ENCODE peak calls at places on chromosomes 3 and 15, in seven cellular contexts. O, X, S, Q, N, P and U are unnamed samples.

GRCh38 chr3:190306026-190306425 is 16.2 kb downstream of the CLDN1 start:
- DNase-seq in O (no peak), X (no peak), S (no peak), Q (no peak), N (no peak), P (no peak), U (no peak)

GRCh38 chr3:42376397-42376798 is 34.0 kb downstream of the LYZL4 start:
- DNase-seq in O (peak), X (peak), S (no peak), Q (no peak), N (peak), P (no peak), U (no peak)

GRCh38 chr3:43953814-43954241 is 263.1 kb downstream of the ABHD5 start:
- DNase-seq in O (peak), X (peak), S (no peak), Q (peak), N (peak), P (no peak), U (no peak)

GRCh38 chr3:36060950-36061349 is 319.4 kb upstream of the STAC start:
- DNase-seq in O (peak), X (no peak), S (no peak), Q (no peak), N (no peak), P (no peak), U (no peak)

GRCh38 chr15:41661529-41662225 is 1.5 kb downstream of the MGA start:
- DNase-seq in O (peak), X (peak), S (peak), Q (peak), N (peak), P (peak), U (peak)

GRCh38 chr3:123377173-123377740 is 71.6 kb downstream of the ADCY5 start:
- DNase-seq in O (no peak), X (no peak), S (no peak), Q (no peak), N (no peak), P (peak), U (no peak)

GRCh38 chr15:60973637-60974415 is 255.3 kb downstream of the RORA start:
- DNase-seq in O (peak), X (peak), S (no peak), Q (no peak), N (peak), P (no peak), U (no peak)

GRCh38 chr3:196528639-196529233 is 13.6 kb upstream of the SMCO1 start:
- DNase-seq in O (peak), X (peak), S (peak), Q (peak), N (peak), P (peak), U (peak)

GRCh38 chr3:75192065-75192658 is 472.0 kb upstream of the FRG2C start:
- DNase-seq in O (peak), X (peak), S (peak), Q (peak), N (peak), P (no peak), U (no peak)

GRCh38 chr3:151203053-151203420 is at the start of gene GPR171:
- DNase-seq in O (no peak), X (no peak), S (no peak), Q (no peak), N (no peak), P (no peak), U (no peak)

GRCh38 chr3:138964923-138965322 is 17.9 kb downstream of the FOXL2NB start:
- DNase-seq in O (no peak), X (no peak), S (no peak), Q (no peak), N (no peak), P (no peak), U (no peak)

GRCh38 chr15:60591491-60592385 is 112.8 kb upstream of the ICE2 start:
- DNase-seq in O (no peak), X (no peak), S (peak), Q (peak), N (peak), P (peak), U (peak)

GRCh38 chr3:108728105-108728504 is 29.1 kb downstream of the RETNLB start:
- DNase-seq in O (no peak), X (no peak), S (no peak), Q (no peak), N (no peak), P (no peak), U (no peak)

GRCh38 chr15:38904298-38904697 is 339.7 kb upstream of the RASGRP1 start:
- DNase-seq in O (no peak), X (no peak), S (no peak), Q (no peak), N (no peak), P (no peak), U (no peak)

GRCh38 chr3:122880624-122881023 is 85.8 kb downstream of the SLC49A4 start:
- DNase-seq in O (no peak), X (no peak), S (no peak), Q (no peak), N (no peak), P (no peak), U (no peak)

GRCh38 chr3:40096561-40097506 is 212.7 kb upstream of the EIF1B start:
- DNase-seq in O (peak), X (no peak), S (no peak), Q (no peak), N (no peak), P (peak), U (no peak)

GRCh38 chr15:41894791-41895463 is 1.1 kb upstream of the SPTBN5 start:
- DNase-seq in O (peak), X (peak), S (no peak), Q (no peak), N (peak), P (peak), U (peak)

GRCh38 chr15:37698679-37699078 is 235.8 kb upstream of the TMCO5A start:
- DNase-seq in O (peak), X (peak), S (no peak), Q (no peak), N (peak), P (no peak), U (no peak)

GRCh38 chr3:27914199-27914598 is 192.1 kb upstream of the EOMES start:
- DNase-seq in O (peak), X (peak), S (no peak), Q (no peak), N (peak), P (no peak), U (no peak)

GRCh38 chr15:62119224-62119925 is 45.7 kb downstream of the C2CD4B start:
- DNase-seq in O (peak), X (peak), S (no peak), Q (no peak), N (peak), P (no peak), U (no peak)

GRCh38 chr3:70108072-70108471 is 108.5 kb downstream of the SAMMSON start:
- DNase-seq in O (peak), X (peak), S (peak), Q (peak), N (peak), P (no peak), U (no peak)

GRCh38 chr3:188064831-188065493 is 89.0 kb upstream of the LPP start:
- DNase-seq in O (no peak), X (peak), S (no peak), Q (no peak), N (peak), P (no peak), U (no peak)

GRCh38 chr3:184748219-184749135 is 36.6 kb upstream of the MAGEF1 start:
- DNase-seq in O (peak), X (peak), S (no peak), Q (no peak), N (peak), P (peak), U (no peak)
- TF ChIP-seq CTCF in O (peak), X (peak), S (peak), Q (peak), N (peak), P (no peak), U (no peak)

GRCh38 chr3:53939081-53939582 is 47.5 kb upstream of the SELENOK start:
- DNase-seq in O (no peak), X (no peak), S (no peak), Q (peak), N (no peak), P (no peak), U (no peak)

GRCh38 chr3:53941174-53941573 is 49.5 kb upstream of the SELENOK start:
- DNase-seq in O (peak), X (peak), S (no peak), Q (no peak), N (peak), P (no peak), U (no peak)

GRCh38 chr3:53944019-53944418 is 52.4 kb upstream of the SELENOK start:
- DNase-seq in O (no peak), X (no peak), S (no peak), Q (no peak), N (no peak), P (no peak), U (no peak)

GRCh38 chr3:53940651-53941050 is 49.0 kb upstream of the SELENOK start:
- DNase-seq in O (no peak), X (no peak), S (no peak), Q (no peak), N (peak), P (no peak), U (no peak)

GRCh38 chr3:53941945-53942344 is 50.3 kb upstream of the SELENOK start:
- DNase-seq in O (no peak), X (no peak), S (no peak), Q (no peak), N (peak), P (no peak), U (no peak)
- TF ChIP-seq CTCF in O (no peak), X (no peak), S (no peak), Q (peak), N (no peak), P (no peak), U (no peak)

DNA sequence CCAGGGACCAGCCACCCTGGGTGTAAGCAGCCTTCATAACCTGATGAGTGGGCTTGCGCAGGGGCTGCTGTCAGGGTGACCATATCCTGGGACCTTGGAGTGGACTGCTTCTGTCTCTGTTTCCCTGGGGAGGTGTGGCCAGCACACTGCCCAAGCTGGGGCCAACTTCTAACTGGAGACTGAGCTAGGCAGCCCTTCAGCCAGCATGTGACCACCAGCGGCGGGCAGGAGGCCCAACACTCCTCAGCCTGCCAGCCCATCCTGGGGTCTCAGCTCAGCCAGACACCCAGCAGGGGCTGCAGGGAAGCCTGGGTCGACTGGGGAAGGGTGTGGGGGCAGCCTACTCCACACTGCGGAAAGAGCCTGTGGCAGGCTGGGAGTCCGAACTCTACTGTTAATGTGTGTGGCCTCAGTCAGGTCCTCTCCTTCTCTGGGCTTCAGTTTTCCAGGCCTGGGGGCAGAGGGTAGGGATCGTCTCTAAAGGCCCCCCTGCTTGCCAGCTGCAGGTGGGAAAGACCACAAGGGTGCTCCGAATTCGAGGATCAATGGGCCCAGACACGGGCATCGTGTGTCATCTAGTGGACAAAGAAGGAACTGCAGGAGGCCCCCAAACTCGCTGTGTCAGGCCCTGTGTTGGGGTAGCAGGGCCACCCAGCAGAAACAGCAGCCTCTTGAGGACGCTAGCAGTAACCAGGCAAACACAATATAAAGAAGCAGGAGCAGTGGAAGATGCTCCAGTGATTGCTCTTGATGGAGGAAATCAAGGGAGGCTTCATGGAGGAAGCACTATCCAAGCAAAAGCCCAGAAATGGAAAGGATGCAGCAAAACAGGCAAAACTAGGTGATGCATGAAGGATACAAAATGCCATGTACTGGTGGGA is 2.0 kb upstream of the SEMA3G start:
- DNase-seq in O (peak), X (peak), S (peak), Q (peak), N (peak), P (peak), U (peak)
- TF ChIP-seq CTCF in O (peak), X (peak), S (peak), Q (peak), N (peak), P (peak), U (peak)

DNA sequence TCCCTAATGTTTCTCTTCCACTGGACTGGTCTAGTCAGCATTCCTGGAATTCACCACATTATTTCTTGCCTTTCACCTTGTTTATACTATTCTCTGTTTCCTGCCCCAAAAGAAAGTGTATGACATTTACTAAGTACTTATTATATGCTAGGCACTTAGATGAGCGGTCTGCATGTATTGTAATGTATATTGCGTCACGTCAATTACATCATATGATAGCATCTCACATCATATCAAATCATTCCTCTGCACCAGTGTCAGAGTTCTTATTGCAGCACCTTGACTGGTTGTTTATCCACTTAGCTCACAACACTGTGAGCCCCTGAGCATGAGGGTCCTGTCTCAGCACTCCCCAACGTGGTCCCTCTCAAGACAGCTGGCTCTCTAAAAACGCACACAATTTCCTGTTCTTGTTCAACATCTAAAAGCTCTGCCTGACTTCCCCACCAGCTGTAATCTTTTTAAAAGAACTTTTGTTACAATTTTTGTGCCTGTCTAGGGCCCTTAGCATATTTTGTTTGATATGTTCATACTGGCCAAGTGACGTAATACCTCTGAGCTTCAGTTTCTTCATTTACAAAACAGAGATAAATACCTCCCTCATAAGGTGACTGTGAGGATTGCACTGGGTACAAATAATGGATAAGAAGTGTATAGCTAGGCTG is 58.8 kb downstream of the ARHGAP31 start:
- DNase-seq in O (peak), X (peak), S (no peak), Q (no peak), N (peak), P (no peak), U (no peak)
- TF ChIP-seq CTCF in O (peak), X (peak), S (no peak), Q (no peak), N (peak), P (no peak), U (no peak)

GRCh38 chr3:169044341-169045113 is 619.0 kb downstream of the MECOM start:
- DNase-seq in O (peak), X (peak), S (no peak), Q (no peak), N (peak), P (no peak), U (no peak)

DNA sequence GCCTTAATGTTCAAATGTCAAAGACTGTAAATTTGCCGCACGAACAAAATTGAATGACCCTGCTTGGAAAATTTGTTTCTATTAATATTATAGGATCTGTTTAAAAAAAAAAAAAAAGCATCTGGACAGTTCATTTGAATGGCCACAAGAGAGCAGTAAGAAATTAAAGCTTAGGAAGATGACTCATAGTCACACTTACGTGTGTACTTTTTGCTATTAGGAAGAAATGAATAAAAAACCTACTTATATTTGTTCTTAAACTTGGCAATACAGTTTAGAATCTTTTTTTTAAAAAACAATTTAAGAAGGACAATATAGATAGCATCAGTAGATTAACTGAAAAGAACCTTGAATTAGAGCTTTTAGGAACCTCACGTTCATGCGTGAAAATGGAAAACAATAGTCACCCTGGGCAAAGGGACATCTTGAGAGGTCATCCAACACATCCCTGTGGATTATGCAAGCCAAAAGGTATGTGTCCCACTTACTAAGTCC is 621.8 kb downstream of the MECOM start:
- DNase-seq in O (peak), X (peak), S (no peak), Q (no peak), N (peak), P (no peak), U (no peak)
- TF ChIP-seq CTCF in O (peak), X (peak), S (peak), Q (peak), N (peak), P (peak), U (no peak)

DNA sequence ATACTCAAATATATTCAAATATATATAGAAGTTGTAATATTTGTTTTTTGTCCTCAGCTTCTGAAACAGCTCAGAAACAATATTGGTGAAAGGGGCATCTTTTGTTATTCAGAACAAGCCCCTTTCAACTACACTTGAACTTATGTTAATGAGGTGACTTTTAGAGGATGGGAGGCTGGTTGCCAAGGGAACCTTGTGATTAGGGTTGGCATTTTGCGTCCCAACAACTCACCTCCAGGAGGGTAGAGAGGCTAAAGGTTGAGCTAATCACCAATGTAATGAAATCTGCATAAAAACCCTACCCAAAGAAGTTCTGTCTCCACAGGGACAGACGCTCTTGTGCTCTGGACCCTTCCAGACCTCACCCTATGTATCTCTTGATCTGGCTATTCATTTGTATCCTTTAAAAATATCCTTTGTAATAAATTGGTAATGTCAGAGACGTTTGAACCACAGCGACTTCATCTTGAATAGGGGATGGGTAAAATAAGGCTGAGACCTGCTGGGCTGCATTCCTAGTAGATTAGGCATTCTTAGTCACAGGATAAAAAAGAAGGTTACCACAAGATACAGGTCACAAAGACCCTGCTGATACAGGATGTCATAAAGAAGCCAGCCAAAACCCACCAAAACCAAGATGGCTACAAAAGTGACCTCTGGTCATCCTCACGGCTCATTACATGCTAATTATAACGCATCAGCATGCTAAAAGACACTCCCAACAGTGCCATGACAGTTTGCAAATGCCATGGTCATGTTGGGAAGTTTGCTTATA is 111.1 kb downstream of the FMN1 start:
- DNase-seq in O (peak), X (peak), S (no peak), Q (no peak), N (no peak), P (no peak), U (no peak)
- TF ChIP-seq CTCF in O (no peak), X (no peak), S (no peak), Q (no peak), N (no peak), P (no peak), U (no peak)

GRCh38 chr3:34357461-34357860 is 559.0 kb downstream of the PDCD6IP start:
- DNase-seq in O (no peak), X (no peak), S (no peak), Q (no peak), N (no peak), P (no peak), U (no peak)
- TF ChIP-seq CTCF in O (no peak), X (no peak), S (no peak), Q (no peak), N (no peak), P (no peak), U (no peak)

DNA sequence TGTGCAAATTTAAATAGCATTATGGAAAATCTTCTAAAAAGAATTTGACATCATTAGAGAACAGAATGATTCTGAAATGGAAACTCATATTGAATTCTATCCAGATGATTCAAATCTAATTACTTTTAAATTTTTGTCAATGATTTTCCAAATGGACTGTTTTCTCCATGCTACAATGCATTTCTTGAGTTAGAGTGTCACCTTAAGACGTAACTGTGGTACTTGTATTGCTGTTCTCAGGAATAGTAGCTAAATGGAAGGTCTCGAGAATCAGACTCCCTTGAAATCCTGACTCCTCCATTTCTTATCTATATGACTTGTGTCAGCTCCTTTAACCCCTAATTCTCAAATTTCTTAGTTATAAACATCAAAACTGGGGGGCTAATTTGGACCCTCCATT is 102.3 kb downstream of the P2RY1 start:
- DNase-seq in O (no peak), X (peak), S (no peak), Q (no peak), N (no peak), P (no peak), U (no peak)
- TF ChIP-seq CTCF in O (peak), X (no peak), S (no peak), Q (no peak), N (no peak), P (no peak), U (no peak)

DNA sequence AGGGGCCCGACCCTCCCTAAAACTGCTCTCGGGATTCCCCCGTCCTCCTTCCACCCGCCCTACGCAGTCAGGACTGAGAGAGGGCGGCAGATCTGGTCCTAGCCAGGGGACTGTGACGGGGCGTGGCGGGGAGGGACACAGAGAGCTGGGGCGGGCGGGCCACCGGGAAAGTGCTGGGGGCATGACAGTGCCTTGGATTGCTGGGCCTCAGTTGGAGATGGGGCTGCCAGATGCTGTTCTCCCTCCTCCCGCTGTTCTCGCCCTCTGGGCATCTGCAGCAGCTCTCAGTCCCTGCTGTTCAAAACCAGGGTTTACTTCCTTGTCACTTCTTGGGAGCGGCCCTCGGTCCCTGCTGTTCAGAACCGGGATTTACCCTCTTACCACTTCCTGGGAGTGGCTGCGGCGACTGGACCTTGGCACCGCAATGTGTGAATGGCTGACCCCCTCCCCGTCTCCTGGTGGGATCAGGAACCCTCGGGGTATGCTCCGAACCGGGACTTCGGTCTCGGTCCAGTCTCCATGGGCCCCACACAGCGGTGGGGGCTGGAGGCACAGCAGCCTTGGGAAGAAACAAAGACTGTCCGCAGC is 1.8 kb upstream of the RPP25 start:
- DNase-seq in O (peak), X (no peak), S (peak), Q (peak), N (peak), P (peak), U (peak)
- TF ChIP-seq CTCF in O (no peak), X (no peak), S (peak), Q (peak), N (peak), P (peak), U (no peak)